ENCODE peak calls at places on chromosomes 12 and 14, in nine cellular contexts. One of them, this sample, is unnamed. For H3K36me3, the result is how much of the 10 kb centered on the place peaks cover.

GRCh38 chr14:103199141-103199540 is 75.9 kb downstream of the TNFAIP2 start:
- DNase-seq in heart left ventricle: no peak
- DNase-seq in Caco-2: no peak
- DNase-seq in tibial artery: no peak
- DNase-seq in K562: no peak
- DNase-seq in endodermal cell: peak
- DNase-seq in uterus: peak
- DNase-seq in CD8-positive, alpha-beta T cell: no peak
- DNase-seq in neural progenitor cell: no peak
- DNase-seq in this sample: no peak

GRCh38 chr12:23535441-23535840 is 414.0 kb downstream of the SOX5 start:
- DNase-seq in heart left ventricle: no peak
- DNase-seq in Caco-2: no peak
- DNase-seq in tibial artery: no peak
- DNase-seq in K562: no peak
- DNase-seq in endodermal cell: no peak
- DNase-seq in uterus: no peak
- DNase-seq in CD8-positive, alpha-beta T cell: no peak
- DNase-seq in neural progenitor cell: no peak
- DNase-seq in this sample: no peak

GRCh38 chr14:102215071-102215470 is 75.4 kb downstream of the WDR20 start:
- DNase-seq in heart left ventricle: peak
- DNase-seq in Caco-2: no peak
- DNase-seq in tibial artery: no peak
- DNase-seq in K562: no peak
- DNase-seq in endodermal cell: no peak
- DNase-seq in uterus: peak
- DNase-seq in CD8-positive, alpha-beta T cell: no peak
- DNase-seq in neural progenitor cell: no peak
- DNase-seq in this sample: no peak

GRCh38 chr12:116358850-116359761 is 81.6 kb upstream of the MED13L start:
- DNase-seq in heart left ventricle: peak
- DNase-seq in Caco-2: peak
- DNase-seq in tibial artery: peak
- DNase-seq in K562: peak
- DNase-seq in endodermal cell: peak
- DNase-seq in uterus: peak
- DNase-seq in CD8-positive, alpha-beta T cell: peak
- DNase-seq in neural progenitor cell: peak
- DNase-seq in this sample: peak

GRCh38 chr14:100282766-100283419 is 23.4 kb downstream of the SLC25A29 start:
- DNase-seq in heart left ventricle: no peak
- DNase-seq in Caco-2: no peak
- DNase-seq in tibial artery: no peak
- DNase-seq in K562: no peak
- DNase-seq in endodermal cell: peak
- DNase-seq in uterus: no peak
- DNase-seq in CD8-positive, alpha-beta T cell: no peak
- DNase-seq in neural progenitor cell: no peak
- DNase-seq in this sample: no peak

GRCh38 chr14:68607081-68607851 is 185.6 kb downstream of the ZFP36L1 start:
- DNase-seq in heart left ventricle: no peak
- DNase-seq in Caco-2: no peak
- DNase-seq in tibial artery: peak
- DNase-seq in K562: no peak
- DNase-seq in endodermal cell: peak
- DNase-seq in uterus: peak
- DNase-seq in CD8-positive, alpha-beta T cell: no peak
- DNase-seq in neural progenitor cell: peak
- DNase-seq in this sample: no peak

GRCh38 chr12:101501410-101502045 is 26.4 kb downstream of the SPIC start:
- DNase-seq in heart left ventricle: no peak
- DNase-seq in Caco-2: no peak
- DNase-seq in tibial artery: no peak
- DNase-seq in K562: no peak
- DNase-seq in endodermal cell: no peak
- DNase-seq in uterus: no peak
- DNase-seq in CD8-positive, alpha-beta T cell: no peak
- DNase-seq in neural progenitor cell: no peak
- DNase-seq in this sample: no peak

GRCh38 chr12:121223947-121224285 is 14.0 kb downstream of the P2RX4 start:
- DNase-seq in heart left ventricle: no peak
- DNase-seq in Caco-2: no peak
- DNase-seq in tibial artery: no peak
- DNase-seq in K562: no peak
- DNase-seq in endodermal cell: no peak
- DNase-seq in uterus: no peak
- DNase-seq in CD8-positive, alpha-beta T cell: no peak
- DNase-seq in neural progenitor cell: no peak
- DNase-seq in this sample: no peak

GRCh38 chr14:63862163-63862562 is 9.4 kb downstream of the SYNE2 start:
- DNase-seq in heart left ventricle: no peak
- DNase-seq in Caco-2: no peak
- DNase-seq in tibial artery: no peak
- DNase-seq in K562: no peak
- DNase-seq in endodermal cell: no peak
- DNase-seq in uterus: no peak
- DNase-seq in CD8-positive, alpha-beta T cell: no peak
- DNase-seq in neural progenitor cell: no peak
- DNase-seq in this sample: no peak

GRCh38 chr14:72565200-72565599 is 328.7 kb downstream of the DPF3 start:
- DNase-seq in heart left ventricle: peak
- DNase-seq in Caco-2: no peak
- DNase-seq in tibial artery: peak
- DNase-seq in K562: no peak
- DNase-seq in endodermal cell: no peak
- DNase-seq in uterus: no peak
- DNase-seq in CD8-positive, alpha-beta T cell: no peak
- DNase-seq in neural progenitor cell: no peak
- DNase-seq in this sample: no peak

GRCh38 chr12:111557271-111558106 is 41.6 kb downstream of the ATXN2 start:
- DNase-seq in heart left ventricle: no peak
- DNase-seq in Caco-2: no peak
- DNase-seq in tibial artery: no peak
- DNase-seq in K562: no peak
- DNase-seq in endodermal cell: no peak
- DNase-seq in uterus: no peak
- DNase-seq in CD8-positive, alpha-beta T cell: no peak
- DNase-seq in neural progenitor cell: no peak
- DNase-seq in this sample: no peak

GRCh38 chr12:47223848-47224213 is 144.1 kb upstream of the AMIGO2 start:
- DNase-seq in heart left ventricle: peak
- DNase-seq in Caco-2: peak
- DNase-seq in tibial artery: no peak
- DNase-seq in K562: no peak
- DNase-seq in endodermal cell: no peak
- DNase-seq in uterus: peak
- DNase-seq in CD8-positive, alpha-beta T cell: no peak
- DNase-seq in neural progenitor cell: no peak
- DNase-seq in this sample: no peak

GRCh38 chr14:77709412-77709811 is 1.5 kb downstream of the SLIRP start:
- DNase-seq in heart left ventricle: no peak
- DNase-seq in Caco-2: no peak
- DNase-seq in tibial artery: no peak
- DNase-seq in K562: no peak
- DNase-seq in endodermal cell: no peak
- DNase-seq in uterus: no peak
- DNase-seq in CD8-positive, alpha-beta T cell: no peak
- DNase-seq in neural progenitor cell: no peak
- DNase-seq in this sample: no peak

GRCh38 chr12:93145086-93145485 is 216.0 kb upstream of the EEA1 start:
- DNase-seq in heart left ventricle: no peak
- DNase-seq in Caco-2: no peak
- DNase-seq in tibial artery: no peak
- DNase-seq in K562: no peak
- DNase-seq in endodermal cell: no peak
- DNase-seq in uterus: no peak
- DNase-seq in CD8-positive, alpha-beta T cell: no peak
- DNase-seq in neural progenitor cell: no peak
- DNase-seq in this sample: no peak

GRCh38 chr14:99718031-99718810 is 34.1 kb downstream of the CYP46A1 start:
- DNase-seq in heart left ventricle: no peak
- DNase-seq in Caco-2: no peak
- DNase-seq in tibial artery: no peak
- DNase-seq in K562: no peak
- DNase-seq in endodermal cell: peak
- DNase-seq in uterus: no peak
- DNase-seq in CD8-positive, alpha-beta T cell: no peak
- DNase-seq in neural progenitor cell: peak
- DNase-seq in this sample: no peak

GRCh38 chr14:55158412-55158811 is 29.4 kb downstream of the LGALS3 start:
- DNase-seq in heart left ventricle: no peak
- DNase-seq in Caco-2: no peak
- DNase-seq in tibial artery: no peak
- DNase-seq in K562: no peak
- DNase-seq in endodermal cell: no peak
- DNase-seq in uterus: no peak
- DNase-seq in CD8-positive, alpha-beta T cell: no peak
- DNase-seq in neural progenitor cell: no peak
- DNase-seq in this sample: no peak
- H3K36me3 ChIP-seq in heart left ventricle: under half
- H3K36me3 ChIP-seq in Caco-2: under half
- H3K36me3 ChIP-seq in tibial artery: under half
- H3K36me3 ChIP-seq in K562: half or more
- H3K36me3 ChIP-seq in endodermal cell: half or more
- H3K36me3 ChIP-seq in uterus: under half
- H3K36me3 ChIP-seq in CD8-positive, alpha-beta T cell: under half
- H3K36me3 ChIP-seq in neural progenitor cell: under half
- H3K36me3 ChIP-seq in this sample: half or more

GRCh38 chr14:76439237-76439775 is 63.4 kb downstream of the ESRRB start:
- DNase-seq in heart left ventricle: no peak
- DNase-seq in Caco-2: no peak
- DNase-seq in tibial artery: no peak
- DNase-seq in K562: no peak
- DNase-seq in endodermal cell: no peak
- DNase-seq in uterus: no peak
- DNase-seq in CD8-positive, alpha-beta T cell: no peak
- DNase-seq in neural progenitor cell: no peak
- DNase-seq in this sample: no peak
- TF ChIP-seq CTCF in heart left ventricle: no peak
- TF ChIP-seq CTCF in Caco-2: no peak
- TF ChIP-seq CTCF in tibial artery: no peak
- TF ChIP-seq CTCF in K562: no peak
- TF ChIP-seq CTCF in endodermal cell: no peak
- TF ChIP-seq CTCF in uterus: no peak
- TF ChIP-seq CTCF in CD8-positive, alpha-beta T cell: no peak
- TF ChIP-seq CTCF in neural progenitor cell: no peak
- TF ChIP-seq CTCF in this sample: no peak

GRCh38 chr12:57196956-57197355 is 19.6 kb upstream of the NXPH4 start:
- DNase-seq in heart left ventricle: no peak
- DNase-seq in Caco-2: no peak
- DNase-seq in tibial artery: no peak
- DNase-seq in K562: no peak
- DNase-seq in endodermal cell: no peak
- DNase-seq in uterus: no peak
- DNase-seq in CD8-positive, alpha-beta T cell: no peak
- DNase-seq in neural progenitor cell: no peak
- DNase-seq in this sample: no peak
- H3K36me3 ChIP-seq in heart left ventricle: half or more
- H3K36me3 ChIP-seq in Caco-2: under half
- H3K36me3 ChIP-seq in tibial artery: half or more
- H3K36me3 ChIP-seq in K562: under half
- H3K36me3 ChIP-seq in endodermal cell: under half
- H3K36me3 ChIP-seq in uterus: under half
- H3K36me3 ChIP-seq in CD8-positive, alpha-beta T cell: under half
- H3K36me3 ChIP-seq in neural progenitor cell: under half
- H3K36me3 ChIP-seq in this sample: under half

GRCh38 chr14:61561144-61561543 is 134.2 kb upstream of the HIF1A start:
- DNase-seq in heart left ventricle: no peak
- DNase-seq in Caco-2: no peak
- DNase-seq in tibial artery: no peak
- DNase-seq in K562: no peak
- DNase-seq in endodermal cell: no peak
- DNase-seq in uterus: no peak
- DNase-seq in CD8-positive, alpha-beta T cell: no peak
- DNase-seq in neural progenitor cell: peak
- DNase-seq in this sample: peak
- TF ChIP-seq CTCF in heart left ventricle: no peak
- TF ChIP-seq CTCF in Caco-2: no peak
- TF ChIP-seq CTCF in tibial artery: no peak
- TF ChIP-seq CTCF in K562: no peak
- TF ChIP-seq CTCF in endodermal cell: peak
- TF ChIP-seq CTCF in uterus: no peak
- TF ChIP-seq CTCF in CD8-positive, alpha-beta T cell: no peak
- TF ChIP-seq CTCF in neural progenitor cell: no peak
- TF ChIP-seq CTCF in this sample: peak

DNA sequence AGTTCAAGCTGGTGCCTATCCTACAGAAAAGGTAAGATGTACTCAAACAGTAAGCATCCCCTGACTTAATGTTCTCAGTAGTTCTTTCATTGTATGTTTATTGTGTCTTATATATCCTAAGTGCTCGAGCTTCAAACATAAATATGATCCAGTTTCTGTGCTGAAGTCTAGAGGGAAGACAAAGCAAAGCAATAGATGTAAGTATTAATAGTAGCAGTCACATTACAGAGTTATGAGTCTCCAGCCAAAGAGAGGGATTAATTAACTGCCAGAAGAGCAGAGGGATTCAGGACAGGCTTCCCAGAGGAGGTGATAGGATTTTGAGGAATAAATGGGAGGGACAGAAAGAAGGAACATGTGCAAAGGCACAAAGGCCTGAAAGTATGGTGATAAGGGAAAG is 1.4 kb downstream of the NGDN start:
- DNase-seq in heart left ventricle: no peak
- DNase-seq in Caco-2: no peak
- DNase-seq in tibial artery: no peak
- DNase-seq in K562: no peak
- DNase-seq in endodermal cell: no peak
- DNase-seq in uterus: no peak
- DNase-seq in CD8-positive, alpha-beta T cell: no peak
- DNase-seq in neural progenitor cell: no peak
- DNase-seq in this sample: no peak
- H3K36me3 ChIP-seq in heart left ventricle: half or more
- H3K36me3 ChIP-seq in Caco-2: under half
- H3K36me3 ChIP-seq in tibial artery: half or more
- H3K36me3 ChIP-seq in K562: half or more
- H3K36me3 ChIP-seq in endodermal cell: half or more
- H3K36me3 ChIP-seq in uterus: under half
- H3K36me3 ChIP-seq in CD8-positive, alpha-beta T cell: under half
- H3K36me3 ChIP-seq in neural progenitor cell: under half
- H3K36me3 ChIP-seq in this sample: under half

This sample was measured in BE2C.